ENCODE peak calls at places on chromosomes 1 and 21, in nine cellular contexts. One of them, this sample, is unnamed.

GRCh38 chr1:101653482-101653946 is 343.2 kb downstream of the OLFM3 start:
- DNase-seq in astrocyte of the cerebellum: peak; percentile 11
- DNase-seq in K562: no peak
- DNase-seq in right cardiac atrium: no peak
- DNase-seq in fibroblast of lung: no peak
- DNase-seq in naive thymus-derived CD4-positive, alpha-beta T cell: no peak
- DNase-seq in NT2/D1: peak; percentile 83
- DNase-seq in testis: peak; percentile 21
- DNase-seq in bronchial epithelial cell: peak; percentile 12
- DNase-seq in this sample: peak; percentile 84

GRCh38 chr1:115089443-115090340 is at the start of gene TSPAN2:
- DNase-seq in astrocyte of the cerebellum: no peak
- DNase-seq in K562: peak; percentile 69
- DNase-seq in right cardiac atrium: peak; percentile 91
- DNase-seq in fibroblast of lung: peak; percentile 83
- DNase-seq in naive thymus-derived CD4-positive, alpha-beta T cell: peak; percentile 53
- DNase-seq in NT2/D1: peak; percentile 94
- DNase-seq in testis: peak; percentile 49
- DNase-seq in bronchial epithelial cell: no peak
- DNase-seq in this sample: peak; percentile 94

GRCh38 chr1:184597652-184598357 is 156.9 kb downstream of the EDEM3 start:
- DNase-seq in astrocyte of the cerebellum: no peak
- DNase-seq in K562: no peak
- DNase-seq in right cardiac atrium: no peak
- DNase-seq in fibroblast of lung: no peak
- DNase-seq in naive thymus-derived CD4-positive, alpha-beta T cell: no peak
- DNase-seq in NT2/D1: no peak
- DNase-seq in testis: no peak
- DNase-seq in bronchial epithelial cell: peak; percentile 70
- DNase-seq in this sample: no peak

GRCh38 chr1:87956766-87957165 is 628.1 kb downstream of the LMO4 start:
- DNase-seq in astrocyte of the cerebellum: no peak
- DNase-seq in K562: no peak
- DNase-seq in right cardiac atrium: no peak
- DNase-seq in fibroblast of lung: peak; percentile 32
- DNase-seq in naive thymus-derived CD4-positive, alpha-beta T cell: no peak
- DNase-seq in NT2/D1: no peak
- DNase-seq in testis: no peak
- DNase-seq in bronchial epithelial cell: no peak
- DNase-seq in this sample: no peak

GRCh38 chr21:31760931-31761330 is 29.0 kb upstream of the SCAF4 start:
- DNase-seq in astrocyte of the cerebellum: no peak
- DNase-seq in K562: no peak
- DNase-seq in right cardiac atrium: no peak
- DNase-seq in fibroblast of lung: no peak
- DNase-seq in naive thymus-derived CD4-positive, alpha-beta T cell: no peak
- DNase-seq in NT2/D1: no peak
- DNase-seq in testis: no peak
- DNase-seq in bronchial epithelial cell: no peak
- DNase-seq in this sample: no peak

GRCh38 chr1:53334312-53334711 is 6.4 kb upstream of the LRP8 start:
- DNase-seq in astrocyte of the cerebellum: no peak
- DNase-seq in K562: no peak
- DNase-seq in right cardiac atrium: no peak
- DNase-seq in fibroblast of lung: no peak
- DNase-seq in naive thymus-derived CD4-positive, alpha-beta T cell: no peak
- DNase-seq in NT2/D1: no peak
- DNase-seq in testis: no peak
- DNase-seq in bronchial epithelial cell: no peak
- DNase-seq in this sample: no peak

GRCh38 chr1:235027076-235027861 is 101.4 kb downstream of the TOMM20 start:
- DNase-seq in astrocyte of the cerebellum: no peak
- DNase-seq in K562: no peak
- DNase-seq in right cardiac atrium: no peak
- DNase-seq in fibroblast of lung: no peak
- DNase-seq in naive thymus-derived CD4-positive, alpha-beta T cell: no peak
- DNase-seq in NT2/D1: no peak
- DNase-seq in testis: no peak
- DNase-seq in bronchial epithelial cell: no peak
- DNase-seq in this sample: no peak

GRCh38 chr1:1051127-1051810 is 22.8 kb downstream of the RNF223 start:
- DNase-seq in astrocyte of the cerebellum: no peak
- DNase-seq in K562: no peak
- DNase-seq in right cardiac atrium: no peak
- DNase-seq in fibroblast of lung: no peak
- DNase-seq in naive thymus-derived CD4-positive, alpha-beta T cell: no peak
- DNase-seq in NT2/D1: no peak
- DNase-seq in testis: no peak
- DNase-seq in bronchial epithelial cell: no peak
- DNase-seq in this sample: no peak

GRCh38 chr1:16351449-16351993 is 759 bp downstream of the FBXO42 start:
- DNase-seq in astrocyte of the cerebellum: no peak
- DNase-seq in K562: no peak
- DNase-seq in right cardiac atrium: no peak
- DNase-seq in fibroblast of lung: peak; percentile 31
- DNase-seq in naive thymus-derived CD4-positive, alpha-beta T cell: no peak
- DNase-seq in NT2/D1: no peak
- DNase-seq in testis: peak; percentile 53
- DNase-seq in bronchial epithelial cell: peak; percentile 20
- DNase-seq in this sample: no peak

GRCh38 chr1:53639996-53640695 is 98.8 kb downstream of the GLIS1 start:
- DNase-seq in astrocyte of the cerebellum: no peak
- DNase-seq in K562: no peak
- DNase-seq in right cardiac atrium: no peak
- DNase-seq in fibroblast of lung: no peak
- DNase-seq in naive thymus-derived CD4-positive, alpha-beta T cell: no peak
- DNase-seq in NT2/D1: no peak
- DNase-seq in testis: no peak
- DNase-seq in bronchial epithelial cell: no peak
- DNase-seq in this sample: no peak

GRCh38 chr1:231337472-231338269 is at the start of gene EXOC8:
- DNase-seq in astrocyte of the cerebellum: peak; percentile 94
- DNase-seq in K562: peak; percentile 99
- DNase-seq in right cardiac atrium: peak; percentile 98
- DNase-seq in fibroblast of lung: peak; percentile 89
- DNase-seq in naive thymus-derived CD4-positive, alpha-beta T cell: peak; percentile 98
- DNase-seq in NT2/D1: peak; percentile 99
- DNase-seq in testis: peak; percentile 94
- DNase-seq in bronchial epithelial cell: peak; percentile 96
- DNase-seq in this sample: peak; percentile 98

GRCh38 chr1:202189012-202189790 is 4.4 kb upstream of the LGR6 start:
- DNase-seq in astrocyte of the cerebellum: peak; percentile 19
- DNase-seq in K562: peak; percentile 75
- DNase-seq in right cardiac atrium: peak; percentile 90
- DNase-seq in fibroblast of lung: peak; percentile 28
- DNase-seq in naive thymus-derived CD4-positive, alpha-beta T cell: peak; percentile 57
- DNase-seq in NT2/D1: peak; percentile 68
- DNase-seq in testis: peak; percentile 86
- DNase-seq in bronchial epithelial cell: peak; percentile 33
- DNase-seq in this sample: peak; percentile 72

GRCh38 chr1:160521554-160521953 is 1.5 kb downstream of the SLAMF6 start:
- DNase-seq in astrocyte of the cerebellum: no peak
- DNase-seq in K562: no peak
- DNase-seq in right cardiac atrium: no peak
- DNase-seq in fibroblast of lung: no peak
- DNase-seq in naive thymus-derived CD4-positive, alpha-beta T cell: no peak
- DNase-seq in NT2/D1: no peak
- DNase-seq in testis: no peak
- DNase-seq in bronchial epithelial cell: no peak
- DNase-seq in this sample: no peak

GRCh38 chr1:160519542-160520435 is 3.3 kb downstream of the SLAMF6 start:
- DNase-seq in astrocyte of the cerebellum: no peak
- DNase-seq in K562: peak; percentile 39
- DNase-seq in right cardiac atrium: no peak
- DNase-seq in fibroblast of lung: no peak
- DNase-seq in naive thymus-derived CD4-positive, alpha-beta T cell: peak; percentile 60
- DNase-seq in NT2/D1: no peak
- DNase-seq in testis: no peak
- DNase-seq in bronchial epithelial cell: peak; percentile 57
- DNase-seq in this sample: peak; percentile 75

GRCh38 chr1:160520582-160520981 is 2.5 kb downstream of the SLAMF6 start:
- DNase-seq in astrocyte of the cerebellum: no peak
- DNase-seq in K562: no peak
- DNase-seq in right cardiac atrium: no peak
- DNase-seq in fibroblast of lung: no peak
- DNase-seq in naive thymus-derived CD4-positive, alpha-beta T cell: no peak
- DNase-seq in NT2/D1: no peak
- DNase-seq in testis: no peak
- DNase-seq in bronchial epithelial cell: peak; percentile 35
- DNase-seq in this sample: no peak

GRCh38 chr1:160522136-160522535 is 919 bp downstream of the SLAMF6 start:
- DNase-seq in astrocyte of the cerebellum: no peak
- DNase-seq in K562: no peak
- DNase-seq in right cardiac atrium: no peak
- DNase-seq in fibroblast of lung: no peak
- DNase-seq in naive thymus-derived CD4-positive, alpha-beta T cell: no peak
- DNase-seq in NT2/D1: no peak
- DNase-seq in testis: no peak
- DNase-seq in bronchial epithelial cell: no peak
- DNase-seq in this sample: no peak

DNA sequence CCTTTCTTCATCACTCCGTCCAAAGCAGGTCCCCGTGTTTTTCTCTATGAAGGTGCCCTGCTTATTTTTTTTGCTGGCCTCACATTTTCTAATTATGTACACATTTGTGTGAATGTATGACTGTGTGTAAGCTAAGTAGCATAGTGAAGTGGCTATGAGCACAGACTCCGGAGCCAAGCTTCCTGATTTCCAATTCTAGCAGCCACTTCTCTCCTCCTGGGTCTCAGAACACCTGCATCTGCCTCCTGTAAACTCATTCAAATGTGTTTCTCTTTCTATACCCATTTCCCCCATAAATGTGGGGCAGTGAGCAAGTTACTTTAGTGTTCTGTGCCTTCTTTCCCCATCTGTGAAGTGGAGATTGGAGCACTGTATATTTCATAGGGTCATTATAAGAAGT is 2.1 kb downstream of the SLAMF6 start:
- DNase-seq in astrocyte of the cerebellum: no peak
- DNase-seq in K562: no peak
- DNase-seq in right cardiac atrium: no peak
- DNase-seq in fibroblast of lung: no peak
- DNase-seq in naive thymus-derived CD4-positive, alpha-beta T cell: no peak
- DNase-seq in NT2/D1: no peak
- DNase-seq in testis: no peak
- DNase-seq in bronchial epithelial cell: no peak
- DNase-seq in this sample: no peak
- H3K4me3 ChIP-seq in astrocyte of the cerebellum: no peak overlapping the region
- H3K4me3 ChIP-seq in K562: no peak overlapping the region
- H3K4me3 ChIP-seq in right cardiac atrium: no peak overlapping the region
- H3K4me3 ChIP-seq in fibroblast of lung: no peak overlapping the region
- H3K4me3 ChIP-seq in naive thymus-derived CD4-positive, alpha-beta T cell: peak overlapping the region; percentile 51
- H3K4me3 ChIP-seq in NT2/D1: no peak overlapping the region
- H3K4me3 ChIP-seq in testis: no peak overlapping the region
- H3K4me3 ChIP-seq in bronchial epithelial cell: no peak overlapping the region
- H3K4me3 ChIP-seq in this sample: no peak overlapping the region

DNA sequence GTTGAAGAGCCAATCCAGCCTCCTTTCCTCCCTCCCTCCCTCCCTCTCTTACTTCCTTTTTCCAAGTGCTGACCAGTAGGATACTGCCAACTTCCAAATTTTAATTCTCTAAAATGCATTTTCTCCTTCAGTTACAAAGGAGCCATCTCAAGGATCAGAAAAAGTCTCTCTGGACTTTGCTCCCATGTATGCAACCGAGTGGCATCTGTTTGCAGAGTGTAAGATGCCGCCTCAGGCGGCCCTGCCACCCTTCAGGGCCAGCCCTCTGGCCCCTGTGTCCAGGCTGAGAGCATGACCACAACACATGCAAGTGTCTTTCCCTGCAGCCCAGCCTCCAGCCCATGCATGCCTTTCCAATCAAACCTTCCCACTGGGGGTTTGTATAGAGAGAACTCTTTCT is 205.3 kb upstream of the RAB4A start:
- DNase-seq in astrocyte of the cerebellum: no peak
- DNase-seq in K562: no peak
- DNase-seq in right cardiac atrium: no peak
- DNase-seq in fibroblast of lung: no peak
- DNase-seq in naive thymus-derived CD4-positive, alpha-beta T cell: no peak
- DNase-seq in NT2/D1: no peak
- DNase-seq in testis: no peak
- DNase-seq in bronchial epithelial cell: no peak
- DNase-seq in this sample: no peak
- H3K4me3 ChIP-seq in astrocyte of the cerebellum: no peak overlapping the region
- H3K4me3 ChIP-seq in K562: no peak overlapping the region
- H3K4me3 ChIP-seq in right cardiac atrium: no peak overlapping the region
- H3K4me3 ChIP-seq in fibroblast of lung: no peak overlapping the region
- H3K4me3 ChIP-seq in naive thymus-derived CD4-positive, alpha-beta T cell: no peak overlapping the region
- H3K4me3 ChIP-seq in NT2/D1: no peak overlapping the region
- H3K4me3 ChIP-seq in testis: no peak overlapping the region
- H3K4me3 ChIP-seq in bronchial epithelial cell: no peak overlapping the region
- H3K4me3 ChIP-seq in this sample: no peak overlapping the region

GRCh38 chr1:198648584-198648983 is 9.7 kb downstream of the PTPRC start:
- DNase-seq in astrocyte of the cerebellum: no peak
- DNase-seq in K562: no peak
- DNase-seq in right cardiac atrium: no peak
- DNase-seq in fibroblast of lung: no peak
- DNase-seq in naive thymus-derived CD4-positive, alpha-beta T cell: no peak
- DNase-seq in NT2/D1: no peak
- DNase-seq in testis: no peak
- DNase-seq in bronchial epithelial cell: no peak
- DNase-seq in this sample: no peak

GRCh38 chr1:198650506-198650905 is 11.7 kb downstream of the PTPRC start:
- DNase-seq in astrocyte of the cerebellum: no peak
- DNase-seq in K562: no peak
- DNase-seq in right cardiac atrium: no peak
- DNase-seq in fibroblast of lung: no peak
- DNase-seq in naive thymus-derived CD4-positive, alpha-beta T cell: no peak
- DNase-seq in NT2/D1: no peak
- DNase-seq in testis: no peak
- DNase-seq in bronchial epithelial cell: no peak
- DNase-seq in this sample: no peak

GRCh38 chr1:198647055-198647454 is 8.2 kb downstream of the PTPRC start:
- DNase-seq in astrocyte of the cerebellum: no peak
- DNase-seq in K562: no peak
- DNase-seq in right cardiac atrium: no peak
- DNase-seq in fibroblast of lung: no peak
- DNase-seq in naive thymus-derived CD4-positive, alpha-beta T cell: no peak
- DNase-seq in NT2/D1: no peak
- DNase-seq in testis: no peak
- DNase-seq in bronchial epithelial cell: no peak
- DNase-seq in this sample: no peak

GRCh38 chr1:198651685-198652400 is 13.0 kb downstream of the PTPRC start:
- DNase-seq in astrocyte of the cerebellum: no peak
- DNase-seq in K562: no peak
- DNase-seq in right cardiac atrium: no peak
- DNase-seq in fibroblast of lung: no peak
- DNase-seq in naive thymus-derived CD4-positive, alpha-beta T cell: no peak
- DNase-seq in NT2/D1: no peak
- DNase-seq in testis: no peak
- DNase-seq in bronchial epithelial cell: no peak
- DNase-seq in this sample: no peak

GRCh38 chr1:198649598-198650338 is 10.9 kb downstream of the PTPRC start:
- DNase-seq in astrocyte of the cerebellum: no peak
- DNase-seq in K562: no peak
- DNase-seq in right cardiac atrium: no peak
- DNase-seq in fibroblast of lung: no peak
- DNase-seq in naive thymus-derived CD4-positive, alpha-beta T cell: no peak
- DNase-seq in NT2/D1: no peak
- DNase-seq in testis: no peak
- DNase-seq in bronchial epithelial cell: no peak
- DNase-seq in this sample: no peak
- H3K4me3 ChIP-seq in astrocyte of the cerebellum: no peak overlapping the region
- H3K4me3 ChIP-seq in K562: no peak overlapping the region
- H3K4me3 ChIP-seq in right cardiac atrium: no peak overlapping the region
- H3K4me3 ChIP-seq in fibroblast of lung: no peak overlapping the region
- H3K4me3 ChIP-seq in naive thymus-derived CD4-positive, alpha-beta T cell: peak overlapping the region; percentile 54
- H3K4me3 ChIP-seq in NT2/D1: no peak overlapping the region
- H3K4me3 ChIP-seq in testis: no peak overlapping the region
- H3K4me3 ChIP-seq in bronchial epithelial cell: no peak overlapping the region
- H3K4me3 ChIP-seq in this sample: no peak overlapping the region

GRCh38 chr21:41425588-41425953 is 468 bp upstream of the MX1 start:
- DNase-seq in astrocyte of the cerebellum: no peak
- DNase-seq in K562: no peak
- DNase-seq in right cardiac atrium: no peak
- DNase-seq in fibroblast of lung: no peak
- DNase-seq in naive thymus-derived CD4-positive, alpha-beta T cell: no peak
- DNase-seq in NT2/D1: no peak
- DNase-seq in testis: peak; percentile 5
- DNase-seq in bronchial epithelial cell: no peak
- DNase-seq in this sample: no peak
- H3K4me3 ChIP-seq in astrocyte of the cerebellum: peak overlapping the region; percentile 57
- H3K4me3 ChIP-seq in K562: no peak overlapping the region
- H3K4me3 ChIP-seq in right cardiac atrium: peak overlapping the region; percentile 67
- H3K4me3 ChIP-seq in fibroblast of lung: peak overlapping the region; percentile 57
- H3K4me3 ChIP-seq in naive thymus-derived CD4-positive, alpha-beta T cell: peak overlapping the region; percentile 99
- H3K4me3 ChIP-seq in NT2/D1: peak overlapping the region; percentile 54
- H3K4me3 ChIP-seq in testis: peak overlapping the region; percentile 82
- H3K4me3 ChIP-seq in bronchial epithelial cell: peak overlapping the region; percentile 53
- H3K4me3 ChIP-seq in this sample: no peak overlapping the region